ENCODE peak calls at places on chromosomes 4 and X, in four cellular contexts. S, R, D and M are unnamed samples.

GRCh38 chrX:136694491-136695087 is 46.6 kb downstream of the CD40LG start:
- DNase-seq in D (no peak), S (no peak), R (peak; percentile 52), M (no peak)

GRCh38 chrX:12446342-12447075 is 308.2 kb downstream of the FRMPD4 start:
- DNase-seq in R (no peak), S (no peak), D (no peak), M (no peak)

GRCh38 chr4:168648929-168649328 is 152.1 kb downstream of the PALLD start:
- DNase-seq in R (no peak), S (no peak), D (no peak), M (no peak)

GRCh38 chr4:172758586-172759340 is 409.8 kb upstream of the GALNT7 start:
- DNase-seq in R (no peak), S (no peak), D (no peak), M (no peak)

GRCh38 chrX:65607070-65607742 is 60.2 kb upstream of the MSN start:
- DNase-seq in S (no peak), D (no peak), R (no peak), M (no peak)

GRCh38 chr4:83075696-83076095 is 38.8 kb downstream of the PLAC8 start:
- DNase-seq in S (no peak), D (no peak), R (no peak), M (no peak)

GRCh38 chr4:95761871-95762270 is 78.0 kb upstream of the PDHA2 start:
- DNase-seq in S (no peak), R (no peak), D (no peak), M (no peak)

GRCh38 chr4:51885371-51885770 is 42.4 kb downstream of the DCUN1D4 start:
- DNase-seq in S (no peak), D (no peak), R (peak; percentile 13), M (no peak)

GRCh38 chrX:1172496-1172895 is 40.0 kb downstream of the CRLF2 start:
- DNase-seq in R (no peak), D (no peak), S (peak; percentile 78), M (no peak)

GRCh38 chr4:6502747-6503465 is 30.5 kb upstream of the PPP2R2C start:
- DNase-seq in S (peak; percentile 62), D (no peak), R (no peak), M (no peak)

DNA sequence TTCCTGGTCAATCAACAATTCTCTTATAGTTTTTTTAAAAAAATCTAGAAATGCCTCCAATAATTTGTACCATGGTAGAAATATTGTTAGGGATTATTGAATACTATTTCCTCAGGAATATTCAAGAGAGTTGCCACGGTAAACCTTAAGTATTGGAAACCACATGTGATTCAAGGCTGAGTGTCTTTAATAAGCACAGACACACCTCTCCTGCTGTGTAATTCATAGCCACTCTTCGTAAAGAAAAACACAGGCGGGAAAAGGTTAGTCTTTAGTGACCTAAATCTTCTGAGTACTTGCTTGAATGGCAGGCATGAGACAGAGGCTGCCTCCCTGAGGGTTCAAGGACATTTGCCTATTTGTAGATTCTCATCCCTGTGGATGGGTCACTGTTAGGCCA is 342.8 kb upstream of the ADGRL3 start:
- DNase-seq in S (no peak), R (no peak), D (no peak), M (no peak)
- TF ChIP-seq EP300 in S (no peak), R (no peak), D (no peak), M (no peak)

GRCh38 chr4:63211377-63211776 is 1197.9 kb downstream of the TECRL start:
- DNase-seq in D (no peak), R (no peak), S (no peak), M (no peak)
- TF ChIP-seq EP300 in D (no peak), R (no peak), S (no peak), M (no peak)

GRCh38 chr4:106854970-106855369 is 181.1 kb downstream of the DKK2 start:
- DNase-seq in S (no peak), R (no peak), D (no peak), M (no peak)
- TF ChIP-seq EP300 in S (no peak), R (no peak), D (no peak), M (no peak)

GRCh38 chr4:162984621-162985020 is 182.1 kb downstream of the NAF1 start:
- DNase-seq in S (no peak), R (no peak), D (no peak), M (no peak)

GRCh38 chr4:162985131-162985530 is 181.6 kb downstream of the NAF1 start:
- DNase-seq in D (no peak), S (no peak), R (no peak), M (no peak)

GRCh38 chr4:162988530-162988929 is 178.2 kb downstream of the NAF1 start:
- DNase-seq in R (no peak), S (no peak), D (no peak), M (no peak)
- TF ChIP-seq EP300 in R (no peak), S (no peak), D (no peak), M (no peak)

DNA sequence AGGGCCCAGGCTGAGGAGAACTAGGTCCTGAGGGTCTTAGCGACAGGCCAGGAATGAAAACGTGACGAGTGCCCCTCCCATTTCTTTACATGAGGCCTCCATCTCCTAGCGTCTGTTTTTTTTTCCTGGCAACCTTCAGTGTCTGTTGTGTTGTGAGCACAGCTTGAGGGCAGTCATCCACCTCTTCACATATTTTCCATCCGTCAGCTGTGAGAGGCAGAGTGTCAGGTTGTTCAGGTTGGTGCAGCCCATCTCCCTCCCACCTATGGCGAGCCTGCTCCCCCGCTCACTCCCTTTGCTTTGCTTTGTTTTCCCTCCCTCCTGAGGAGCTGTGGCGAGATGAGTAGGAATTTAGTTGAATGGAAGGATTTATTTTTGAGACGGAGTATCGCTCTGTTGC is 51.7 kb upstream of the CHRNA9 start:
- DNase-seq in S (no peak), R (no peak), D (no peak), M (no peak)
- TF ChIP-seq EP300 in S (no peak), R (no peak), D (no peak), M (no peak)

GRCh38 chr4:8037150-8037769 is 97.6 kb upstream of the AFAP1 start:
- DNase-seq in R (no peak), D (no peak), S (no peak), M (no peak)

GRCh38 chr4:8038702-8039251 is 99.1 kb upstream of the AFAP1 start:
- DNase-seq in R (no peak), D (no peak), S (no peak), M (no peak)

GRCh38 chr4:8038083-8038482 is 98.4 kb upstream of the AFAP1 start:
- DNase-seq in S (no peak), D (no peak), R (no peak), M (no peak)

GRCh38 chr4:8040607-8041006 is 100.9 kb upstream of the AFAP1 start:
- DNase-seq in D (no peak), S (no peak), R (no peak), M (no peak)

DNA sequence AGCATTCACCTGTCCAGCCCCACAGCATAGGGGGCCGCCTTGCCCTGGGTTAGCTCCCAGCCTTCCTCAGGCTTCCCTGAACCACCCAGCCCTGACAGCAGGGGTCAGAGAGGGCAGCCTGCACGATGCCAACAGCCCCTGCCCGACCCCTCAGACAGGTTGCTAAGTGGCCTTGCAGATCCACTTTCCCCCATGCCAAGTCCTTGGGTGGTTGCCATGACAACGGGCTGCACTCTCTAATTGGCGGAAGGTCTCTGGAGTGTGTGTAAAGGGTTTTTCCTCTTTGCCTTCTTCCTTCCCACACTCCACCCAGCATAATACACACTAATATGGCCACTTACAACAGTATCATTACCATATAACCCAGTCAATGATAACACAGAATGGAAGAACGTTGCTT is 99.6 kb upstream of the AFAP1 start:
- DNase-seq in D (no peak), S (no peak), R (no peak), M (no peak)
- TF ChIP-seq EP300 in D (no peak), S (no peak), R (no peak), M (no peak)

DNA sequence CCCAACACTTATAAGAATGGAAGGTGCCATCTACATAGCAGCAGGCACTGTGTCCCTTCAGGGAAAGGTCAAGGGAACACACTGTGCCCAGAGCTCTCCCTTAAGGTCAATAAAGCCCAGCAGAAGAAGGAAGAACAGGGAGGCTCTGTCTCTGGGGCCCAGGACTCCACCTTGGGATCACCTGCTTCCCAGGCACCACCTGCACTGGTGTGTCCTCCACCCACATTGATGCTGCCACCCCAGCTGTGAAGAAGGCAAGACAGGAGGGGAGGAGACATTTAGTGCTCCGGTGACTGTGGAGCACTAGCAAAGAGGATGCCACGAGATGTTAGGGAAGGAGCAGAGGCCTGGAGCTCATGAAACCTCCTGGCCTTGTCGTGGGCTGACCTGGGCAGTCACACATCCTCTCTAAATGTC is 53.4 kb downstream of the FHDC1 start:
- DNase-seq in R (no peak), D (no peak), S (no peak), M (no peak)
- TF ChIP-seq EP300 in R (no peak), D (no peak), S (no peak), M (no peak)